ENCODE peak calls at places on chromosomes 13 and 19, in eight cellular contexts. M is ELR; I is dermis microvascular lymphatic vessel endothelial cell; Y is stimulated activated CD4-positive, alpha-beta T cell treated with anti-CD3 and anti-CD28 coated beads, Interleukin-4, amount 100 ng/mL, for 48 hours; D is stimulated activated CD8-positive, alpha-beta memory T cell treated with anti-CD3 and anti-CD28 coated beads, Interleukin-7, amount 100 ng/mL, for 48 hours; C is memory B cell; A is HT-29; U is NCI-H524 treated with DMSO at 0.1 percent for 48 hours. Z is an unnamed sample.

GRCh38 chr19:19105365-19106060 is 32.8 kb downstream of the TMEM161A start:
- DNase-seq in M (peak; percentile 68), I (no peak), Y (no peak), D (no peak), C (no peak), A (no peak), U (no peak), Z (no peak)

GRCh38 chr13:75963318-75963717 is 327.2 kb downstream of the LMO7 start:
- DNase-seq in M (no peak), I (no peak), Y (no peak), D (no peak), C (no peak), A (peak; percentile 12), U (no peak), Z (no peak)

GRCh38 chr19:1483067-1483978 is 4.3 kb upstream of the C19orf25 start:
- DNase-seq in M (no peak), I (no peak), Y (no peak), D (no peak), C (no peak), A (no peak), U (no peak), Z (no peak)

GRCh38 chr13:46605824-46606554 is 53.0 kb downstream of the LRCH1 start:
- DNase-seq in M (peak; percentile 33), I (no peak), Y (no peak), D (no peak), C (peak; percentile 4), A (no peak), U (no peak), Z (peak; percentile 26)

GRCh38 chr19:33047422-33047821 is 17.3 kb downstream of the RHPN2 start:
- DNase-seq in M (no peak), I (no peak), Y (no peak), D (no peak), C (no peak), A (peak; percentile 99), U (no peak), Z (peak; percentile 29)

GRCh38 chr13:79637086-79637763 is 156.3 kb downstream of the NDFIP2 start:
- DNase-seq in M (no peak), I (no peak), Y (no peak), D (no peak), C (no peak), A (no peak), U (peak; percentile 60), Z (no peak)

GRCh38 chr13:89899302-89900103 is 1448.0 kb upstream of the MIR17HG start:
- DNase-seq in M (no peak), I (no peak), Y (no peak), D (no peak), C (no peak), A (no peak), U (no peak), Z (no peak)

GRCh38 chr13:32731576-32731975 is 145.3 kb downstream of the PDS5B start:
- DNase-seq in M (peak; percentile 25), I (peak; percentile 30), Y (no peak), D (no peak), C (no peak), A (peak; percentile 41), U (no peak), Z (peak; percentile 9)

GRCh38 chr13:36965767-36966166 is 33.4 kb downstream of the ALG5 start:
- DNase-seq in M (peak; percentile 92), I (no peak), Y (no peak), D (no peak), C (no peak), A (peak; percentile 32), U (no peak), Z (peak; percentile 82)

GRCh38 chr13:99265823-99266426 is 7.7 kb upstream of the GPR18 start:
- DNase-seq in M (peak; percentile 73), I (peak; percentile 66), Y (no peak), D (no peak), C (peak; percentile 44), A (peak; percentile 84), U (no peak), Z (peak; percentile 52)